ENCODE peak calls at places on chromosomes 12 and 14, in eight cellular contexts. J is stomach, O is adrenal gland, N is A549, R is breast epithelium, U is transverse colon, A is GM12878, Y is uterus. S is an unnamed sample.

GRCh38 chr12:121214855-121215745 is 5.2 kb downstream of the P2RX4 start:
- DNase-seq in Y (no peak), R (no peak), J (peak), U (no peak), O (peak), A (no peak), N (peak), S (peak)

GRCh38 chr12:50401383-50402155 is 884 bp downstream of the LARP4 start:
- DNase-seq in N (no peak), A (no peak), U (peak), R (no peak), J (no peak), Y (no peak), O (peak), S (no peak)

GRCh38 chr12:110940933-110941332 is 20.6 kb upstream of the MYL2 start:
- DNase-seq in J (no peak), R (no peak), N (no peak), U (no peak), Y (no peak), A (no peak), O (no peak), S (peak)

GRCh38 chr12:105927553-105927952 is 211.2 kb downstream of the NUAK1 start:
- DNase-seq in U (no peak), N (no peak), Y (no peak), O (no peak), A (no peak), J (no peak), R (no peak), S (no peak)

GRCh38 chr14:68986926-68987652 is 8.0 kb upstream of the ACTN1 start:
- DNase-seq in Y (no peak), A (no peak), O (peak), N (no peak), R (no peak), U (no peak), J (no peak), S (no peak)

GRCh38 chr12:6336859-6337744 is 4.8 kb downstream of the TNFRSF1A start:
- DNase-seq in Y (no peak), N (no peak), A (no peak), U (peak), J (no peak), O (no peak), R (no peak), S (peak)

GRCh38 chr14:21278632-21279031 is 1.3 kb upstream of the RPGRIP1 start:
- DNase-seq in J (no peak), U (no peak), O (no peak), R (no peak), Y (no peak), N (no peak), A (no peak), S (no peak)

GRCh38 chr12:117900561-117900960 is 68.2 kb downstream of the KSR2 start:
- DNase-seq in O (no peak), A (no peak), U (no peak), N (peak), J (no peak), Y (no peak), R (no peak), S (no peak)

GRCh38 chr14:99164712-99165111 is 107.3 kb downstream of the BCL11B start:
- DNase-seq in U (no peak), R (no peak), A (no peak), N (no peak), J (peak), O (no peak), Y (no peak), S (no peak)

GRCh38 chr14:47438650-47439140 is 236.7 kb downstream of the MDGA2 start:
- DNase-seq in A (no peak), Y (no peak), O (no peak), N (no peak), R (no peak), U (no peak), J (no peak), S (no peak)

GRCh38 chr14:53927171-53927570 is 29.5 kb downstream of the BMP4 start:
- DNase-seq in Y (no peak), U (no peak), J (no peak), N (no peak), R (no peak), O (no peak), A (no peak), S (no peak)

GRCh38 chr12:93762059-93762719 is 85.0 kb downstream of the CRADD start:
- DNase-seq in R (no peak), O (no peak), U (no peak), A (no peak), N (no peak), J (no peak), Y (no peak), S (no peak)

GRCh38 chr12:122845041-122845864 is 10.0 kb downstream of the HIP1R start:
- DNase-seq in U (no peak), R (no peak), A (no peak), N (no peak), O (peak), J (no peak), Y (no peak), S (peak)

GRCh38 chr12:23174917-23175316 is 549.9 kb downstream of the ETNK1 start:
- DNase-seq in J (no peak), Y (no peak), U (no peak), A (no peak), O (no peak), N (no peak), R (no peak), S (no peak)

GRCh38 chr12:6430124-6430989 is 14.4 kb upstream of the CD27 start:
- DNase-seq in N (peak), Y (peak), A (no peak), J (peak), U (peak), R (no peak), O (peak), S (no peak)

GRCh38 chr14:92531151-92531873 is 17.7 kb downstream of the RIN3 start:
- DNase-seq in Y (no peak), R (no peak), U (no peak), J (no peak), N (no peak), O (no peak), A (no peak), S (peak)
- TF ChIP-seq POLR2A in Y (no peak), R (no peak), U (no peak), J (no peak), N (no peak), O (no peak), A (peak), S (no peak)

GRCh38 chr12:126193190-126193589 is 1128.0 kb downstream of the AACS start:
- DNase-seq in Y (no peak), R (no peak), U (no peak), J (no peak), A (no peak), N (no peak), O (no peak), S (no peak)
- TF ChIP-seq POLR2A in Y (no peak), R (no peak), U (no peak), J (no peak), A (no peak), N (no peak), O (no peak), S (no peak)

GRCh38 chr14:23301969-23302289 is 730 bp downstream of the PPP1R3E start:
- DNase-seq in Y (no peak), R (no peak), A (no peak), U (no peak), O (no peak), N (no peak), J (no peak), S (no peak)
- TF ChIP-seq POLR2A in Y (peak), R (peak), A (peak), U (peak), O (peak), N (peak), J (no peak), S (no peak)

GRCh38 chr12:100200450-100201181 is at the start of gene ACTR6:
- DNase-seq in A (peak), J (peak), R (peak), U (peak), N (peak), O (peak), Y (peak), S (peak)
- TF ChIP-seq POLR2A in A (peak), J (no peak), R (peak), U (peak), N (peak), O (peak), Y (no peak), S (no peak)

GRCh38 chr14:100825691-100826331 is at the start of gene MEG3:
- DNase-seq in J (no peak), O (peak), R (no peak), Y (peak), N (peak), A (no peak), U (peak), S (peak)
- TF ChIP-seq POLR2A in J (no peak), O (peak), R (peak), Y (peak), N (peak), A (no peak), U (peak), S (peak)

GRCh38 chr14:22535126-22535525 is 53.9 kb downstream of the DAD1 start:
- DNase-seq in R (no peak), U (no peak), A (no peak), J (no peak), Y (no peak), N (no peak), O (no peak), S (no peak)

GRCh38 chr14:22534547-22534946 is 54.5 kb downstream of the DAD1 start:
- DNase-seq in Y (no peak), J (no peak), O (no peak), N (no peak), A (no peak), U (no peak), R (no peak), S (no peak)

GRCh38 chr14:22533057-22533704 is 55.8 kb downstream of the DAD1 start:
- DNase-seq in Y (no peak), J (no peak), R (no peak), O (no peak), N (no peak), U (no peak), A (no peak), S (no peak)

GRCh38 chr14:22532345-22533056 is 56.5 kb downstream of the DAD1 start:
- DNase-seq in Y (no peak), J (no peak), A (no peak), R (no peak), N (no peak), U (no peak), O (no peak), S (no peak)

DNA sequence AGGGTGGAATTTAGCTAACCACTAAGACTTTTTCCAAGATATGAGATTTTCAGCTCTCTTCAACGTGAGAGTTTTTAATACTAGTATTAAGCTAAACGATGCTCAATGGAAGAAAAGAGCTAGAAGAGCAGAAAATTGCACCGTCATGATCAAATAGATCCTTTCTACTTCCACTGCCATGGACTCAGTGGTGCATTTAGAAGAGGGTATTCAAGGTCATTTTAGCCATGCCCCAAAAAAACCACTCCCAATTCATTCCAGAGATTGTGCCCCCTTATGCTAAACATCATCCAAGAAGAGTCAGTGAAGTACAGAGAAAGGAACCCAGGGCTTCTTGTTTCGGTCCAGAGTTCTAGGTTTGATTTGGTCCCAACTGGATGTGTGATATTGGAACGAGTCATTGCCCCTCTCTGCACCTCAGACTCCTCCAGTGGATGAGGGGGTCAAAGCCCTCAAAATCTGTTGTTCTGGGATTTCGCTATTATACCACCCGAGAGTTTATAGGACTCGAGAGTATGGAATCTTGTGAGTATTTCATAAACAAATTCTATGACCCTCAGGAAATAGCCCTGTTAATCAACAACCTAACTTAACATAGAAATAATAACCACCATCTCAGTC is 55.2 kb downstream of the DAD1 start:
- DNase-seq in U (no peak), O (no peak), J (no peak), R (no peak), Y (no peak), A (no peak), N (no peak), S (no peak)
- TF ChIP-seq POLR2A in U (no peak), O (no peak), J (no peak), R (no peak), Y (no peak), A (peak), N (no peak), S (no peak)

DNA sequence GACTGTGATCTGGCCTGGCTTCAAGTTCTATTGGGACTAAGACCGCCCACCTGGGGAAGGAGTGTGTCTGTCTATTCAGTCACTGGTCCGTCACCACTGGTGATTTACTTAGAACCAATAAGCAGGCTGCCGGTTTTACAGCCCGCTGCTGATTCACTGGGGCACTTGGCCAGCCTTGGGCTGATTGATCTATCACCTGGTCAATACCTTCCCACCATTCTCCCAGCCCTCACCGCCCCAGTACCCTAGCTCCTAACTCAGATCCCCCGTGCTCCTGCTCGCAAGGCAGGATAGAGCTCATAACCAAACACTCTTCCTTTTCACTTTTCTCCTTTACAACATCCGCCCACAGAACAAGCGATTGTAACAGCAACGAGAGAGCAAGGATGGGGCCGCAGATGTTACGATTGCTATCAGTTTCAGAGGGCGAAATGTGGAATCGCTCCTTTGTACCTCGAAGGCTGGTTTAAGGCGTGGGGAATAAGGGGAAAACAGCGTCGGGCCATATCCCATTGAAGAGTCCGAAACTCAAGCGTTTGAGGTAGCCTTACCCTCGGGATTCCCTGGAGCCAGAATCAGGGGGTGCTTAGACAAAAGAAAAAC is 672 bp downstream of the RDH11 start:
- DNase-seq in O (peak), R (peak), Y (peak), J (peak), A (peak), U (peak), N (peak), S (peak)
- TF ChIP-seq POLR2A in O (no peak), R (no peak), Y (no peak), J (no peak), A (peak), U (peak), N (peak), S (no peak)

GRCh38 chr12:53299454-53300180 is at the start of gene MYG1:
- DNase-seq in N (peak), R (peak), Y (peak), A (peak), J (peak), U (peak), O (peak), S (peak)
- TF ChIP-seq POLR2A in N (peak), R (no peak), Y (peak), A (peak), J (no peak), U (peak), O (peak), S (no peak)

DNA sequence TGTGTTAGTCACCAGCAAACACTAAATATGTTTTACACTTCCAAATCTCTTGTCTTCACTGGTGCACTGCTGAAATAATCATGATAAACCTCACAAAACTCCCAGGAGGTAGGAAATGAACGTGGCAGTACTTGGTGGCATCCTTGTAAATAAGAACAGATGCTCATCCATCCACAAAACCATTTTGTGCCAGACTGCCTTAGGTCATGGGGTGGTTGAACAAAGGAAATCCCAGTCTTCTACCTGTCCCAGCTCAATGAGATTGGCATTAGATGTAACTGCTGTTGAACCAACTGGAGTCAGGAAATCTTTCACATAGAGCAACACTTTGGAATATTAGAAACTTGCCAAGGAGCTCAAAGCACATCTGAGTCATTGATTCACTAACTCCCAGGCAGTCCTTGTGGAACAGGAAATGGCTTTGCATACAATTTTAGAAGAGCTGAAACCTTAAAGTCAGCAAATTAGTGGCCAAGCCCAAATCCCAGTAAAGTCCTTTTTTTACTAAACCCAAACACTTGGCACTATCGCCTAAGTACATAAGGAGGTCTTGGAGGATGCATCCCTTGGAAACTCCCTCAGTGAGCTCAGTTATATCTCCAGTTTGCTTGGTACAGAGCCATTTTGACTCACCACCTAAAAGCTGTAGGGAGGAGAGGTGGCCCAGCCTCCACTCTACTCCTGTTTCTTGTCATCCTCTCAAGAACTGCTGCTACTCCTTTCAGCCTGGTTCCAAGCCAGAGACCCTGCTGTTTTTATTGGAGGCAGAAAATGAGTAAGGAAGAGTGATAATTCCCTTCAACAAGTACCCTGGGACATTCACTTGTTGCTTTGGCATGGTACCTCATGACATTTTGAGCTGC is 208.0 kb downstream of the NOVA1 start:
- DNase-seq in N (no peak), O (no peak), R (no peak), A (no peak), J (no peak), Y (peak), U (no peak), S (no peak)
- TF ChIP-seq POLR2A in N (no peak), O (no peak), R (no peak), A (no peak), J (no peak), Y (no peak), U (no peak), S (no peak)

GRCh38 chr14:24212924-24213865 is at the start of gene CHMP4A:
- DNase-seq in Y (peak), N (peak), R (peak), O (peak), A (peak), J (peak), U (peak), S (peak)
- TF ChIP-seq POLR2A in Y (peak), N (peak), R (peak), O (peak), A (peak), J (no peak), U (peak), S (peak)

S was measured in spleen.